ENCODE peak calls at places on chromosomes 5 and 9, in four cellular contexts. One of them, this sample, is unnamed.

GRCh38 chr5:36744041-36744677 is 132.4 kb upstream of the NIPBL start:
- DNase-seq in stomach: no peak
- DNase-seq in uterus: no peak
- DNase-seq in IMR-90: no peak
- DNase-seq in this sample: no peak

GRCh38 chr5:179267071-179267670 is 78.1 kb downstream of the ADAMTS2 start:
- DNase-seq in IMR-90: no peak
- DNase-seq in stomach: peak
- DNase-seq in uterus: peak
- DNase-seq in this sample: no peak

GRCh38 chr9:91572811-91573210 is 149.2 kb upstream of the NFIL3 start:
- DNase-seq in uterus: no peak
- DNase-seq in stomach: no peak
- DNase-seq in IMR-90: no peak
- DNase-seq in this sample: no peak

GRCh38 chr9:89661391-89661949 is 56.7 kb downstream of the GADD45G start:
- DNase-seq in stomach: peak
- DNase-seq in IMR-90: no peak
- DNase-seq in uterus: no peak
- DNase-seq in this sample: no peak

GRCh38 chr9:6845881-6846280 is 88.1 kb downstream of the KDM4C start:
- DNase-seq in stomach: no peak
- DNase-seq in uterus: no peak
- DNase-seq in IMR-90: peak
- DNase-seq in this sample: peak

GRCh38 chr9:69455311-69455710 is 130.3 kb downstream of the ENTREP1 start:
- DNase-seq in stomach: no peak
- DNase-seq in uterus: no peak
- DNase-seq in IMR-90: no peak
- DNase-seq in this sample: no peak

GRCh38 chr5:91950328-91950727 is 567.2 kb upstream of the ARRDC3 start:
- DNase-seq in IMR-90: no peak
- DNase-seq in uterus: no peak
- DNase-seq in stomach: no peak
- DNase-seq in this sample: no peak

GRCh38 chr9:127417130-127418036 is 6.8 kb upstream of the ZNF79 start:
- DNase-seq in stomach: no peak
- DNase-seq in uterus: no peak
- DNase-seq in IMR-90: peak
- DNase-seq in this sample: no peak

GRCh38 chr9:124792257-124792975 is 15.5 kb downstream of the OLFML2A start:
- DNase-seq in IMR-90: no peak
- DNase-seq in stomach: no peak
- DNase-seq in uterus: no peak
- DNase-seq in this sample: no peak

GRCh38 chr5:60586307-60586901 is 113.6 kb downstream of the DEPDC1B start:
- DNase-seq in uterus: no peak
- DNase-seq in stomach: no peak
- DNase-seq in IMR-90: peak
- DNase-seq in this sample: no peak

GRCh38 chr5:178223828-178224335 is 8.7 kb downstream of the PHYKPL start:
- DNase-seq in IMR-90: no peak
- DNase-seq in stomach: no peak
- DNase-seq in uterus: no peak
- DNase-seq in this sample: peak

GRCh38 chr9:121269030-121269887 is 1.3 kb downstream of the GSN start:
- DNase-seq in stomach: peak
- DNase-seq in IMR-90: no peak
- DNase-seq in uterus: peak
- DNase-seq in this sample: peak

GRCh38 chr5:56951131-56951945 is 585 bp downstream of the MIER3 start:
- DNase-seq in IMR-90: no peak
- DNase-seq in uterus: peak
- DNase-seq in stomach: no peak
- DNase-seq in this sample: peak

GRCh38 chr5:118687671-118688621 is 300.4 kb downstream of the DTWD2 start:
- DNase-seq in stomach: no peak
- DNase-seq in uterus: no peak
- DNase-seq in IMR-90: no peak
- DNase-seq in this sample: no peak

GRCh38 chr5:86981898-86982297 is 285.8 kb upstream of the RASA1 start:
- DNase-seq in IMR-90: no peak
- DNase-seq in uterus: no peak
- DNase-seq in stomach: no peak
- DNase-seq in this sample: no peak

GRCh38 chr5:608286-609087 is 3.7 kb upstream of the CEP72 start:
- DNase-seq in stomach: peak
- DNase-seq in IMR-90: no peak
- DNase-seq in uterus: no peak
- DNase-seq in this sample: no peak

GRCh38 chr9:71096431-71097108 is 24.9 kb downstream of the TRPM3 start:
- DNase-seq in stomach: peak
- DNase-seq in IMR-90: no peak
- DNase-seq in uterus: no peak
- DNase-seq in this sample: no peak

GRCh38 chr5:173498286-173498685 is 118.2 kb downstream of the BOD1 start:
- DNase-seq in IMR-90: peak
- DNase-seq in stomach: no peak
- DNase-seq in uterus: no peak
- DNase-seq in this sample: peak

GRCh38 chr5:55636711-55637110 is 75.4 kb downstream of the SLC38A9 start:
- DNase-seq in uterus: peak
- DNase-seq in IMR-90: peak
- DNase-seq in stomach: no peak
- DNase-seq in this sample: no peak

GRCh38 chr9:108469654-108470053 is 386.1 kb downstream of the ACTL7B start:
- DNase-seq in IMR-90: peak
- DNase-seq in uterus: no peak
- DNase-seq in stomach: no peak
- DNase-seq in this sample: no peak

GRCh38 chr5:142327111-142327842 is 2.5 kb upstream of the SPRY4 start:
- DNase-seq in IMR-90: peak
- DNase-seq in uterus: no peak
- DNase-seq in stomach: no peak
- DNase-seq in this sample: no peak

GRCh38 chr5:15533124-15533893 is 33.3 kb downstream of the FBXL7 start:
- DNase-seq in uterus: no peak
- DNase-seq in stomach: no peak
- DNase-seq in IMR-90: peak
- DNase-seq in this sample: no peak

GRCh38 chr9:4666042-4666699 is at the start of gene SPATA6L:
- DNase-seq in IMR-90: peak
- DNase-seq in uterus: peak
- DNase-seq in stomach: peak
- DNase-seq in this sample: peak

GRCh38 chr5:105924366-105924765 is 1746.4 kb downstream of the EFNA5 start:
- DNase-seq in stomach: no peak
- DNase-seq in IMR-90: peak
- DNase-seq in uterus: no peak
- DNase-seq in this sample: no peak

GRCh38 chr9:121561385-121562222 is 62.0 kb upstream of the GGTA1 start:
- DNase-seq in stomach: no peak
- DNase-seq in IMR-90: no peak
- DNase-seq in uterus: no peak
- DNase-seq in this sample: no peak

GRCh38 chr5:112878760-112879159 is 17.7 kb downstream of the SRP19 start:
- DNase-seq in stomach: no peak
- DNase-seq in uterus: no peak
- DNase-seq in IMR-90: peak
- DNase-seq in this sample: no peak

GRCh38 chr5:33425334-33425733 is 15.4 kb upstream of the TARS1 start:
- DNase-seq in stomach: no peak
- DNase-seq in IMR-90: no peak
- DNase-seq in uterus: no peak
- DNase-seq in this sample: no peak

GRCh38 chr9:68702493-68702892 is 2.5 kb upstream of the PIP5K1B start:
- DNase-seq in stomach: no peak
- DNase-seq in uterus: no peak
- DNase-seq in IMR-90: peak
- DNase-seq in this sample: no peak

GRCh38 chr5:39661026-39661779 is 236.4 kb upstream of the DAB2 start:
- DNase-seq in uterus: no peak
- DNase-seq in IMR-90: no peak
- DNase-seq in stomach: no peak
- DNase-seq in this sample: no peak

GRCh38 chr5:74355041-74355440 is 285.5 kb downstream of the ENC1 start:
- DNase-seq in uterus: no peak
- DNase-seq in IMR-90: no peak
- DNase-seq in stomach: no peak
- DNase-seq in this sample: peak

GRCh38 chr5:97629281-97629680 is 446.2 kb upstream of the RIOK2 start:
- DNase-seq in IMR-90: peak
- DNase-seq in uterus: peak
- DNase-seq in stomach: no peak
- DNase-seq in this sample: peak

GRCh38 chr9:89278997-89279739 is 31.8 kb upstream of the CKS2 start:
- DNase-seq in IMR-90: peak
- DNase-seq in stomach: no peak
- DNase-seq in uterus: no peak
- DNase-seq in this sample: no peak

GRCh38 chr5:143557061-143557818 is 153.8 kb upstream of the NR3C1 start:
- DNase-seq in IMR-90: peak
- DNase-seq in uterus: no peak
- DNase-seq in stomach: no peak
- DNase-seq in this sample: no peak

GRCh38 chr5:131426011-131426410 is 162.2 kb downstream of the CDC42SE2 start:
- DNase-seq in IMR-90: no peak
- DNase-seq in uterus: no peak
- DNase-seq in stomach: no peak
- DNase-seq in this sample: no peak

GRCh38 chr9:116484483-116484776 is 202.7 kb upstream of the TRIM32 start:
- DNase-seq in uterus: peak
- DNase-seq in IMR-90: no peak
- DNase-seq in stomach: no peak
- DNase-seq in this sample: no peak

GRCh38 chr5:54795284-54795683 is 190.1 kb downstream of the ESM1 start:
- DNase-seq in IMR-90: no peak
- DNase-seq in uterus: no peak
- DNase-seq in stomach: no peak
- DNase-seq in this sample: no peak

GRCh38 chr5:16271851-16272250 is 92.3 kb upstream of the MARCHF11 start:
- DNase-seq in stomach: no peak
- DNase-seq in uterus: no peak
- DNase-seq in IMR-90: no peak
- DNase-seq in this sample: no peak

GRCh38 chr5:74651710-74652109 is 11.2 kb upstream of the ENC1 start:
- DNase-seq in uterus: no peak
- DNase-seq in stomach: peak
- DNase-seq in IMR-90: no peak
- DNase-seq in this sample: no peak

DNA sequence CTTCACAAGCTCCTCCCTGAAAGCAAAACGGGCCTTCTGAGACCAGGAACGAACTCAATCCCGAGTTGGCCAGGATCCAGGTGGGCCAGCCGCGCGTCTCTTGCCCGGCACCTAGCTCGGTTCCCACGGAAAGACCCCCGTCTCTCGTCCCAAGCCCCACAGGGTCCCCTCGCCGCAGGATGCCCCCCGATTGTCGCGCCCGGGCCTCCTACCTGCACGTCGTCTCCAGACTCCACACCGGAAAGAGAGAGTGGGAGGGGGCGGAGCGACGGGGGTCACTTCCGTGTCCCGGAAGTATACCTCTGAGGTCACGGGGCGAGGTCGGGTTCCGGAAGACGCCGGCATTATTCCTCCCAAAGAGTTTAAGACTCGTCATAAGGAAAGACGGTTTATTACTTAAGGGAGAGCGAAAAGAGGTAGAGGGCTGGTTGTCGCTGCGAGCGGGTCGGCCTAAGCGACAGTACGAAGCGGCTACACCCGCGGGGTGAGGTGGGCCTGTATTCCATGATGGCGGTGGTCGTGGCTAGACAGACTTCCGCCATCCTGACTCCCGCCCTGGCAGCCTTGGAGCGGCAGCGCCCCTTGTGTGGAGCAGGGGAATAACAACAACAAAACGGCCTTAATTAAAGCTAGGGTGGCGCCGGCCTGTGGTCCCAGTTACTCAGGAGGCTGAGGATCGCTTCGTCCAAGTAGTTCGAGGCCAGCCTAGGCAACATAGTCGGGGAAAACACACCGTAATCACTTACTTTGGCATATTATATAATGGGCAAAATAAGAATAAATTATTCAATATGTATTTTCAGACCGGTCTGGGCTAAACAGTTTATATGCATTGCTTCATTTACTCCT is at the start of gene RPS14:
- DNase-seq in IMR-90: peak
- DNase-seq in stomach: peak
- DNase-seq in uterus: peak
- DNase-seq in this sample: peak
- TF ChIP-seq POLR2A in IMR-90: peak
- TF ChIP-seq POLR2A in stomach: no peak
- TF ChIP-seq POLR2A in uterus: peak
- TF ChIP-seq POLR2A in this sample: no peak

GRCh38 chr9:136447173-136447778 is 7.6 kb upstream of the INPP5E start:
- DNase-seq in uterus: no peak
- DNase-seq in IMR-90: no peak
- DNase-seq in stomach: no peak
- DNase-seq in this sample: no peak
- TF ChIP-seq POLR2A in uterus: no peak
- TF ChIP-seq POLR2A in IMR-90: no peak
- TF ChIP-seq POLR2A in stomach: no peak
- TF ChIP-seq POLR2A in this sample: no peak

GRCh38 chr5:151086905-151087360 is 6.1 kb upstream of the TNIP1 start:
- DNase-seq in IMR-90: peak
- DNase-seq in stomach: peak
- DNase-seq in uterus: no peak
- DNase-seq in this sample: no peak
- TF ChIP-seq POLR2A in IMR-90: no peak
- TF ChIP-seq POLR2A in stomach: no peak
- TF ChIP-seq POLR2A in uterus: no peak
- TF ChIP-seq POLR2A in this sample: no peak

GRCh38 chr9:132770775-132771310 is 100.6 kb downstream of the GTF3C4 start:
- DNase-seq in IMR-90: no peak
- DNase-seq in stomach: no peak
- DNase-seq in uterus: no peak
- DNase-seq in this sample: no peak

GRCh38 chr9:132773764-132774339 is 103.6 kb downstream of the GTF3C4 start:
- DNase-seq in IMR-90: no peak
- DNase-seq in stomach: no peak
- DNase-seq in uterus: no peak
- DNase-seq in this sample: no peak

GRCh38 chr9:132769895-132770774 is 99.9 kb downstream of the GTF3C4 start:
- DNase-seq in stomach: peak
- DNase-seq in uterus: peak
- DNase-seq in IMR-90: peak
- DNase-seq in this sample: peak

GRCh38 chr9:132773093-132773492 is 102.8 kb downstream of the GTF3C4 start:
- DNase-seq in stomach: no peak
- DNase-seq in IMR-90: no peak
- DNase-seq in uterus: no peak
- DNase-seq in this sample: no peak

GRCh38 chr9:132768932-132769894 is 98.9 kb downstream of the GTF3C4 start:
- DNase-seq in uterus: peak
- DNase-seq in stomach: peak
- DNase-seq in IMR-90: peak
- DNase-seq in this sample: peak
- TF ChIP-seq POLR2A in uterus: no peak
- TF ChIP-seq POLR2A in stomach: no peak
- TF ChIP-seq POLR2A in IMR-90: no peak
- TF ChIP-seq POLR2A in this sample: peak

This sample was measured in thyroid gland.